ENCODE peak calls at places on chromosome 2, in nine cellular contexts. Q, T, W, C, X, R, K, Y and H are unnamed samples.
A peak's percentile ranks its signal among the peaks of the same experiment; 100 is the strongest.

GRCh38 chr2:106667478-106668077 is 180.4 kb downstream of the CD8B2 start:
- DNase-seq in C (no peak), Y (no peak), Q (no peak), T (no peak), X (no peak), R (no peak), W (no peak), K (no peak), H (no peak)

GRCh38 chr2:65668744-65669143 is 236.3 kb upstream of the SPRED2 start:
- DNase-seq in R (no peak), Y (no peak), K (no peak), C (no peak), W (no peak), T (no peak), X (no peak), Q (no peak), H (no peak)

GRCh38 chr2:157053876-157054275 is 203.6 kb upstream of the GALNT5 start:
- DNase-seq in Y (no peak), K (no peak), Q (no peak), R (no peak), C (no peak), X (no peak), W (no peak), T (no peak), H (no peak)

GRCh38 chr2:137910641-137911040 is 53.6 kb upstream of the HNMT start:
- DNase-seq in T (peak; percentile 34), X (peak; percentile 43), C (no peak), Y (no peak), Q (peak; percentile 26), W (no peak), R (no peak), K (peak; percentile 28), H (peak; percentile 43)

GRCh38 chr2:80863166-80863714 is 558.7 kb upstream of the LRRTM1 start:
- DNase-seq in R (no peak), Y (no peak), X (no peak), T (no peak), K (no peak), Q (peak; percentile 84), C (no peak), W (no peak), H (no peak)

GRCh38 chr2:121790276-121790956 is 35.0 kb downstream of the TSN start:
- DNase-seq in Y (peak; percentile 82), X (peak; percentile 87), Q (no peak), W (no peak), T (peak; percentile 91), K (no peak), C (no peak), R (no peak), H (peak; percentile 47)

GRCh38 chr2:208017721-208018120 is 7.6 kb downstream of the PLEKHM3 start:
- DNase-seq in Y (no peak), R (no peak), T (no peak), C (no peak), W (no peak), X (no peak), Q (no peak), K (no peak), H (no peak)

GRCh38 chr2:102277202-102277700 is 34.1 kb upstream of the IL1RL1 start:
- DNase-seq in Y (no peak), X (no peak), C (no peak), K (no peak), T (no peak), Q (no peak), R (no peak), W (no peak), H (no peak)

GRCh38 chr2:111534816-111535803 is 348.9 kb downstream of the ANAPC1 start:
- DNase-seq in R (no peak), W (no peak), T (peak; percentile 41), Y (peak; percentile 49), C (no peak), K (no peak), Q (peak; percentile 35), X (peak; percentile 69), H (no peak)

GRCh38 chr2:134260726-134261125 is 6.9 kb downstream of the MGAT5 start:
- DNase-seq in T (peak; percentile 68), K (no peak), R (no peak), X (peak; percentile 92), Y (peak; percentile 99), C (no peak), W (no peak), Q (no peak), H (no peak)

GRCh38 chr2:171523339-171523931 is 1.2 kb downstream of the CYBRD1 start:
- DNase-seq in C (peak; percentile 74), K (peak; percentile 87), W (peak; percentile 14), Q (peak; percentile 43), Y (peak; percentile 90), R (no peak), T (peak; percentile 75), X (peak; percentile 81), H (peak; percentile 81)

GRCh38 chr2:78540255-78540654 is 485.2 kb upstream of the REG3G start:
- DNase-seq in X (no peak), W (no peak), Q (no peak), K (no peak), C (no peak), T (no peak), Y (no peak), R (no peak), H (no peak)

GRCh38 chr2:168751104-168751768 is 51.2 kb upstream of the NOSTRIN start:
- DNase-seq in C (no peak), X (no peak), W (no peak), R (no peak), Y (no peak), T (no peak), Q (no peak), K (no peak), H (no peak)

GRCh38 chr2:205662389-205662965 is 19.8 kb upstream of the NRP2 start:
- DNase-seq in C (no peak), T (no peak), K (no peak), W (no peak), R (no peak), X (no peak), Y (no peak), Q (no peak), H (no peak)

GRCh38 chr2:197576631-197577030 is 60.8 kb downstream of the MOB4 start:
- DNase-seq in X (peak; percentile 58), Y (no peak), R (no peak), T (peak; percentile 61), Q (no peak), K (no peak), C (no peak), W (no peak), H (peak; percentile 92)

GRCh38 chr2:131115752-131116151 is 10.6 kb downstream of the PLEKHB2 start:
- DNase-seq in W (no peak), C (no peak), T (no peak), X (no peak), Q (no peak), R (no peak), Y (no peak), K (no peak), H (no peak)

GRCh38 chr2:20225294-20226151 is 593 bp upstream of the SDC1 start:
- DNase-seq in K (peak; percentile 8), Q (peak; percentile 49), T (peak; percentile 76), R (peak; percentile 36), C (no peak), Y (peak; percentile 56), X (peak; percentile 64), W (peak; percentile 72), H (peak; percentile 69)

GRCh38 chr2:3432067-3432466 is 52.6 kb downstream of the TRAPPC12 start:
- DNase-seq in Q (no peak), W (no peak), X (no peak), C (no peak), Y (no peak), R (no peak), K (no peak), T (no peak), H (no peak)

GRCh38 chr2:138267161-138267901 is 234.2 kb upstream of the SPOPL start:
- DNase-seq in Y (peak; percentile 63), R (no peak), Q (no peak), X (peak; percentile 67), K (no peak), W (no peak), C (no peak), T (peak; percentile 48), H (peak; percentile 49)

GRCh38 chr2:8569332-8569930 is 112.4 kb upstream of the ID2 start:
- DNase-seq in W (no peak), T (no peak), R (no peak), C (no peak), Q (no peak), X (no peak), Y (no peak), K (no peak), H (no peak)

GRCh38 chr2:169087757-169088379 is 18.5 kb downstream of the DHRS9 start:
- DNase-seq in X (no peak), Y (no peak), K (no peak), T (no peak), W (no peak), Q (no peak), C (no peak), R (no peak), H (no peak)